ENCODE peak calls at places on chromosomes 16 and 17, in eight cellular contexts. A is right lobe of liver; Q is CD8-positive, alpha-beta T cell; T is cardiac fibroblast; L is WERI-Rb-1; P is cardiac muscle cell; Y is AG10803; V is breast epithelium. E is an unnamed sample.

GRCh38 chr16:17930280-17930679 is 406.3 kb downstream of the NPIPA8 start:
- DNase-seq in V (no peak), L (no peak), A (no peak), Y (no peak), T (no peak), P (no peak), Q (no peak), E (peak; percentile 0)

GRCh38 chr16:22670551-22670970 is 143.4 kb upstream of the HS3ST2 start:
- DNase-seq in V (no peak), Q (no peak), T (no peak), P (no peak), L (peak; percentile 32), A (no peak), Y (no peak), E (no peak)

GRCh38 chr16:85974428-85975375 is 75.7 kb downstream of the IRF8 start:
- DNase-seq in Q (no peak), P (no peak), V (no peak), L (no peak), Y (no peak), T (no peak), A (no peak), E (no peak)

GRCh38 chr16:19559242-19559910 is 3.9 kb downstream of the VPS35L start:
- DNase-seq in P (peak; percentile 77), T (peak; percentile 80), Q (no peak), L (peak; percentile 16), A (no peak), Y (peak; percentile 69), V (no peak), E (peak; percentile 41)

GRCh38 chr17:28726396-28726911 is 421 bp upstream of the TLCD1 start:
- DNase-seq in T (peak; percentile 55), A (peak; percentile 78), Q (peak; percentile 42), V (no peak), P (peak; percentile 61), Y (peak; percentile 32), L (peak; percentile 68), E (peak; percentile 47)

GRCh38 chr17:5714993-5715392 is 130.7 kb upstream of the NLRP1 start:
- DNase-seq in P (no peak), A (no peak), Q (no peak), V (no peak), L (no peak), Y (no peak), T (no peak), E (no peak)

GRCh38 chr16:81863630-81864352 is 84.7 kb downstream of the PLCG2 start:
- DNase-seq in P (no peak), A (no peak), V (no peak), T (no peak), Y (no peak), Q (no peak), L (no peak), E (no peak)

GRCh38 chr16:50879873-50880695 is 138.2 kb downstream of the CYLD start:
- DNase-seq in Y (no peak), A (peak; percentile 78), L (peak; percentile 95), V (no peak), Q (no peak), T (no peak), P (no peak), E (no peak)

GRCh38 chr17:80969030-80969673 is 22.5 kb upstream of the CHMP6 start:
- DNase-seq in Q (no peak), A (no peak), L (no peak), P (no peak), T (no peak), V (no peak), Y (no peak), E (no peak)

GRCh38 chr17:77391668-77392375 is 251.1 kb downstream of the SEC14L1 start:
- DNase-seq in P (peak; percentile 90), V (peak; percentile 87), Y (peak; percentile 99), A (no peak), T (peak; percentile 92), L (no peak), Q (no peak), E (peak; percentile 98)

GRCh38 chr17:8096541-8096940 is 9.0 kb upstream of the ALOX12B start:
- DNase-seq in A (no peak), V (no peak), Q (no peak), L (no peak), T (no peak), P (no peak), Y (no peak), E (no peak)

GRCh38 chr16:85126383-85126730 is 14.1 kb upstream of the CIBAR2 start:
- DNase-seq in V (no peak), T (no peak), L (no peak), Q (no peak), Y (no peak), A (no peak), P (no peak), E (no peak)

GRCh38 chr17:76593964-76594363 is 8.3 kb upstream of the ST6GALNAC2 start:
- DNase-seq in L (no peak), Y (no peak), A (no peak), V (no peak), Q (no peak), P (no peak), T (no peak), E (no peak)

GRCh38 chr16:48687421-48688038 is 77.5 kb upstream of the N4BP1 start:
- DNase-seq in L (peak; percentile 66), A (peak; percentile 43), T (peak; percentile 78), Y (peak; percentile 63), V (peak; percentile 18), P (peak; percentile 79), Q (no peak), E (peak; percentile 46)

GRCh38 chr16:84068783-84069464 is 26.3 kb upstream of the SLC38A8 start:
- DNase-seq in P (no peak), Q (no peak), L (no peak), Y (no peak), V (no peak), A (no peak), T (no peak), E (no peak)

GRCh38 chr16:67701420-67701819 is 17.7 kb downstream of the GFOD2 start:
- DNase-seq in Q (no peak), A (no peak), Y (no peak), L (no peak), P (no peak), T (no peak), V (no peak), E (no peak)

GRCh38 chr16:83742076-83742475 is 65.7 kb upstream of the HSBP1 start:
- DNase-seq in T (peak; percentile 1), Q (no peak), P (no peak), V (no peak), Y (no peak), A (no peak), L (no peak), E (no peak)

DNA sequence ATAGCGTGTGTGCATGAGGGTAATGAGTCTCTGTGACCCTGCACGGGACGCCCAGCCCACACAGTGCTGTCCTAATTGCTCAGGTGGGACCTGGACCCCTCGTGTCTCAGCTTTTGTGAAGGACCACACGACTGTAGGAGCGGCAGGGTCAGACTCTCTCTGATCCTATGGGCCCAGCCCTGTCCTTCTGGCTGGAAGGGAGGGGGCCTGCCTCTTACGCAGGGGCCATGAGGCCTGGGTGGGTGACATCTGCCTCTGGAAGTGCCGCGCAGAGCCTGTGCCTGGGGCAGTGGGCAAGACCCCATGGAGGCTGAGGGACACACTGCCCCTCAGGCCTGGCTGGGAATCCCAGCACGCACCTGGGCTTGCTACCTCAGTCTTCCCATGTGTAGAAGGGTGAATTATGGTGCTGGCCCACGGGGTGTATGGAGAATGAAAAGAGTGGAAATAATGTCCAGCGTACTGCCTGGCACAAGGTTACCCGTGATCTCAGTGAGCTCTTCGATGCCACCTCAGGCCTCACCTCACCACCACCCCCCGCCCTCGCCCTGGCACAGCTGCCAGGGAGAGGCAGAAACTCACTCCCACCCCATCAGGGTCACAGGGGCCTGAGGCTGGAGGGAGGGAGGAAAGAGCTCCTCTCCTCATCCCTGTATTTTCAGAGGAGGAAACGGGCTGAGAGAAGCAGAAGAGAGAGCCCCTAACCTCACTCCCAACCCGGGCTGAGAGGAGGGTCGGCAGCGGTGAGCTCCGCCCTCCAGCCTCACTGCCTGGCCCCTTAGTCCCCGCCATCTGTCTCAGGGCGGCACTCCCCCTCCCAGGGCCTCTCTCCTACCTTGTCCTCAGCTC is 27.1 kb upstream of the DBNDD1 start:
- DNase-seq in T (no peak), A (no peak), Y (no peak), V (no peak), L (no peak), Q (no peak), P (no peak), E (no peak)
- H3K4me3 ChIP-seq in T (peak overlapping the region; percentile 35), A (peak overlapping the region; percentile 49), Y (peak overlapping the region; percentile 41), V (peak overlapping the region; percentile 63), L (no peak overlapping the region), Q (peak overlapping the region; percentile 15), P (no peak overlapping the region), E (peak overlapping the region; percentile 42)

DNA sequence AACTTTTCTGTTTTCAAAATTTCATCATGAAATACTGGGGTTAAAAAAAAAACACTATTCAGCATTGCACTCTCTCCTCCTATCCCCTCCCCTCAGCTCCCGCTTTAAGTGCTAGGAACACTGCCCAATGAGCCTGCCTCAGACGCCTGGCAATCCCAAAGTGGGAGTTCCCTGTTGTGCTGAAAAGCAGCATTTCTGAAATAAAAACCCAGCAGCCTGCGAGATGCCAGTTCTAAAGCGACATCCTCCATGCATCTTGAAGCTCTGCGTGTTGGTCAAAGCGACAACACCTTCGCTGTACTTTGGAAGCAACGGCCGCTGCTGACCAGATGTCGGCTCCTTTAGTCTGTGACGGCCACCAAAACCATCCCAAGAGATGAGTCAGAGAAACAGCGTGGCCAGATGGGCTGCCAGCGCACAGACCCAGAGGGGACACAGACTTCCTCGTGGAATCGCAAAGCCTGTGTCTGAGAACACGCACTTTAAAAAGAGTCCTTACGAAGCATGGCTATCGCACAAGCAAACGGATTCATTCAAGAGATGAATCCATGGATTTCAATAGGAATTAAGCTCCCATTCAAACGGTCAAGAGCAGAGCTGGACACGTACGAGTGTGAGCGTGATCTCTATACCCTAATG is 32.8 kb downstream of the FBXO31 start:
- DNase-seq in Y (peak; percentile 53), L (peak; percentile 58), T (peak; percentile 33), Q (no peak), V (no peak), A (no peak), P (peak; percentile 19), E (peak; percentile 57)
- H3K4me3 ChIP-seq in Y (peak overlapping the region; percentile 34), L (peak overlapping the region; percentile 28), T (no peak overlapping the region), Q (no peak overlapping the region), V (no peak overlapping the region), A (no peak overlapping the region), P (no peak overlapping the region), E (peak overlapping the region; percentile 46)

GRCh38 chr16:55656695-55657092 is 906 bp downstream of the SLC6A2 start:
- DNase-seq in P (no peak), V (no peak), T (no peak), A (no peak), Y (no peak), Q (no peak), L (no peak), E (no peak)
- H3K4me3 ChIP-seq in P (peak overlapping the region; percentile 22), V (peak overlapping the region; percentile 43), T (no peak overlapping the region), A (no peak overlapping the region), Y (no peak overlapping the region), Q (no peak overlapping the region), L (no peak overlapping the region), E (no peak overlapping the region)

DNA sequence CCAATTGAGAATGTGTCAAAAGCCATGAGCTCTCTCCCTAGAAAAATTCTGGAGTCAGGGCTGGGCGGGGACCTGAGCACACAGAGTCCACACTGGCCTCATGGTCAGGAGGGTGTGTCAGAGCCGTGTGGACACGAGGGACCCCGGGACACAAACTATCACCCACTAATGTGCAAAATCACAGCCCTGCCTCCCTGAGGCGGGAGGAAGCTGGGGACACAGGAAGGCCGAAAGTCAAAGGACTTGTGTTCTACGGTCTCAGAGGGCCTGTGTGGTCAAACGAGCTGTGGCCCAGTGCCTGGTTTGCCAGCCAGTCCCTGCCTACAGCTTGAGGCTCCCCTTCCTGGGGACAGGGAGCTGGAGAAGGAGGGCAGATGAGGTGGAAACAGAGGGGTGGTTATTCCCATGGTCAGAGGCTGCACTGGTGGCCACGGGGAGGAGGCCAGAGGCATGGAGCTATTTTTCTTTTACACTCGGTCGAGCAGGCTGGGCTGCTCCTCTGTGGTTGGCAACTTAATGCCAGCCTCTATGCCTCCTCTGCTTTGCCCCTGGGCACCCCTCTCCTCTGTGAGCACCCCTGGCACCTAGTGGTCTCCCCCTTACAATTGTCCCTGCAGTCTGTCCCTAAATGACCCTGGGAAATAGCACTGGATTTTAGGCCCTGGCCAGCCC is 27.2 kb downstream of the LRRC75A start:
- DNase-seq in Q (no peak), A (no peak), V (no peak), T (no peak), Y (no peak), L (no peak), P (no peak), E (no peak)
- H3K4me3 ChIP-seq in Q (no peak overlapping the region), A (no peak overlapping the region), V (no peak overlapping the region), T (no peak overlapping the region), Y (no peak overlapping the region), L (no peak overlapping the region), P (no peak overlapping the region), E (no peak overlapping the region)

E was measured in foreskin fibroblast.